ENCODE peak calls at places on chromosomes 12 and 14, in six cellular contexts. F is endothelial cell of umbilical vein; M is uterus; J is tibial artery; D is heart left ventricle; O is CD8-positive, alpha-beta T cell. W is an unnamed sample. For H3K4me1, the result is how much of the 10 kb centered on the place peaks cover.

GRCh38 chr12:40033260-40033649 is 72.6 kb downstream of the SLC2A13 start:
- DNase-seq in F (no peak), M (no peak), J (no peak), D (no peak), O (no peak), W (no peak)

GRCh38 chr12:54977155-54977554 is 7.4 kb downstream of the TESPA1 start:
- DNase-seq in F (no peak), M (no peak), J (no peak), D (no peak), O (no peak), W (no peak)

GRCh38 chr12:113203852-113204760 is 17.2 kb upstream of the TPCN1 start:
- DNase-seq in F (no peak), M (no peak), J (no peak), D (no peak), O (no peak), W (no peak)

GRCh38 chr12:91023326-91024004 is 18.7 kb upstream of the EPYC start:
- DNase-seq in F (no peak), M (no peak), J (no peak), D (no peak), O (no peak), W (no peak)

GRCh38 chr12:9649532-9649940 is 20.0 kb upstream of the CLEC2D start:
- DNase-seq in F (no peak), M (no peak), J (no peak), D (no peak), O (no peak), W (no peak)

GRCh38 chr14:75996488-75996887 is 10.9 kb downstream of the IFT43 start:
- DNase-seq in F (no peak), M (no peak), J (no peak), D (no peak), O (no peak), W (peak)

GRCh38 chr12:112256780-112257179 is 125.5 kb downstream of the HECTD4 start:
- DNase-seq in F (no peak), M (no peak), J (no peak), D (no peak), O (no peak), W (no peak)

GRCh38 chr14:50397461-50398196 is 948 bp upstream of the CDKL1 start:
- DNase-seq in F (no peak), M (peak), J (peak), D (no peak), O (no peak), W (peak)

GRCh38 chr12:7303772-7304171 is at the start of gene ACSM4:
- DNase-seq in F (no peak), M (no peak), J (no peak), D (no peak), O (no peak), W (no peak)

GRCh38 chr14:96502621-96503251 is 554 bp downstream of the PAPOLA start:
- DNase-seq in F (peak), M (no peak), J (peak), D (peak), O (no peak), W (no peak)

GRCh38 chr12:108313609-108314331 is 25.3 kb downstream of the CMKLR1 start:
- DNase-seq in F (peak), M (no peak), J (no peak), D (peak), O (no peak), W (no peak)

GRCh38 chr14:31024042-31024480 is 1.4 kb upstream of the AP4S1 start:
- DNase-seq in F (peak), M (no peak), J (no peak), D (no peak), O (no peak), W (no peak)

GRCh38 chr14:93137864-93138263 is 22.1 kb upstream of the ITPK1 start:
- DNase-seq in F (no peak), M (peak), J (no peak), D (peak), O (no peak), W (no peak)

GRCh38 chr12:11814362-11814761 is 164.9 kb downstream of the ETV6 start:
- DNase-seq in F (peak), M (no peak), J (no peak), D (no peak), O (no peak), W (no peak)

GRCh38 chr12:11815397-11815796 is 165.9 kb downstream of the ETV6 start:
- DNase-seq in F (no peak), M (no peak), J (no peak), D (no peak), O (no peak), W (no peak)

GRCh38 chr12:11813422-11813813 is 163.9 kb downstream of the ETV6 start:
- DNase-seq in F (peak), M (no peak), J (no peak), D (no peak), O (no peak), W (no peak)

GRCh38 chr12:11810962-11811361 is 161.5 kb downstream of the ETV6 start:
- DNase-seq in F (peak), M (no peak), J (no peak), D (no peak), O (no peak), W (no peak)

GRCh38 chr12:11812558-11813421 is 163.3 kb downstream of the ETV6 start:
- DNase-seq in F (peak), M (no peak), J (peak), D (peak), O (no peak), W (no peak)
- H3K4me3 ChIP-seq in F (peak), M (peak), J (peak), D (peak), O (peak), W (peak)

GRCh38 chr12:21651821-21652220 is 5.8 kb downstream of the LDHB start:
- DNase-seq in F (no peak), M (no peak), J (no peak), D (no peak), O (no peak), W (no peak)

GRCh38 chr12:21647179-21647578 is 10.5 kb downstream of the LDHB start:
- DNase-seq in F (no peak), M (no peak), J (no peak), D (no peak), O (no peak), W (no peak)

GRCh38 chr12:21650997-21651396 is 6.6 kb downstream of the LDHB start:
- DNase-seq in F (no peak), M (no peak), J (no peak), D (no peak), O (no peak), W (no peak)

GRCh38 chr12:21648378-21648777 is 9.3 kb downstream of the LDHB start:
- DNase-seq in F (no peak), M (no peak), J (no peak), D (no peak), O (no peak), W (no peak)

GRCh38 chr12:21649034-21649433 is 8.6 kb downstream of the LDHB start:
- DNase-seq in F (no peak), M (no peak), J (no peak), D (no peak), O (no peak), W (no peak)
- H3K4me1 ChIP-seq in F (under half), M (under half), J (under half), D (half or more), O (half or more), W (under half)

DNA sequence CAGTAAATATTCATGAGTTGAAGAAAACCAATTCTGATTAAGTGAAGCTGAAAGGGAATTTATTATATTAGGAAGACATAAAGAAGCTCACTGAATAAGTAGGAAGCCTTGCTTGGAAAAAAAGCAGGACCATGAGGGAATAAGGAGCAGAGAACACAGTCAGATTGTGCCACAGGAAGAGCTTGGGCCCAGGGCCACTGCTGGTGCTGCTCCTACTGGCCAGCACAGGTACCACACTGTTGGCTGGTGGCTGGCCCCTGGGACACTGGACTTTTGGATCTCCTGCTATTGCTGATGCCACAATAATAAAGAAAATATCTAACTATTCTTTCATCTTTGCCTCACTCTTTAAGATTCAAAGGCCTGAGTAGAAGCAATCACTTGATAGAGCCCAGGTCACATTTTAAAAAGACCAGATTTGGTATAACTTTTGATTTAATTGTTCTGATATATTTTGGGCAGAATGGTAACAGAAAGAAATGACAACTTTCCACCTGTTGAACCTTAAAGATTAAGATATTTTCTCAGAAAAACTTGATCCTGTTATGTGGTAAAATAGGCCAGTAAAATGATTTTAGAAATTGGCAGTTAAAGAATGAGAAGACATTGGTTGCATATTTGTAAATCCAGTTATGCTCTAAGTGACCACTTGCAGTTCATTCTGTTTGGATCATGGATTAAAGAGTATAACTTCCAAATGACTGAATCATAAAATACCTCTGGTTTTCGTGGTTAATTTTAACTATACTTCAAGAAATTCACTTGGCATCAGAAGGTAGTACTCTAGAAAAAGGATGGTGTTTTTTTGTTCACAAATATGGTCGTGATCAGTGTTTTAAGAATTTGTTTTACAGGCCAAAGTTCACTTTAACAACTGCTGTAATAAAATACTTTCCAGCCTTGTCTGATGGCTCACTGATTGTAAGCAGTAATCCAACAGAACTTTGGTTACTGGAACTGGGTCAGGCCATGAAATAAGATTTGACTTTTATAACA is 68.3 kb downstream of the DERA start:
- DNase-seq in F (peak), M (no peak), J (no peak), D (no peak), O (no peak), W (no peak)
- TF ChIP-seq CTCF in F (peak), M (no peak), J (no peak), D (peak), O (peak), W (no peak)

DNA sequence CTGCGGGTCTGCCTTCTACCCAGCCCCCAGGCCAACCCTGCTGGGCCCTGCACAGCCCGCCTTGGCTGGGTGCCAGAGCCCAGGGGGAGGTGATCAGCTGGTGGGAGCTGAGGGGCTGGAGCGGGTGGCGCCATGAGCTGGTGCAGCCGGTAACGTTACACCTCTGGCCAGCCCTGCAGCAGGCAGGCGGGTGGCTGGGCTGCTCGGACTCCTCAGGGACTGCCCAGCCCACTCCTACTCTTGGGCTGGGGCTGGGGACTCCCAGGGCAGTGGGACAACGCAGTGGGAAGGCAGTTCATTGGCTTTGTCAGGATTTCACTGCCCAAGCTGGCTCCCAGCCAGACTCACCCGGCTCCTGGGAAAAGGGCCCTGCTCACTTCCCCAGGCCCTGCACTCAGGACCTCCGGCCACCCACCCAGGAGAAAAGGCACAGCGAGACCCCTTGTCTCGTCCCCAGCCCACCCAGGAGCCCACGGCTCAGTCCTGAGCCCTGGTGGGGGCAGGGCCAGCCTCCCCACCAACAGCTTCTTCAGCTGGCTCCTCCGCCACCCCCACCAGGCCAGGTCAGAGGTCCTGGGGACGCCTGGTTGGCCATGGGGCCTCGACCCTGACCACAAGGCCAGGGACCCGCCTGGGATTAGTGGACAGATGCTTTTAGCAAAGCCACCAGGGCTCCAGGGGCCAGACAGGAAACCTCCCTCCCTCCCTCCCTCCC is 1.0 kb downstream of the PGF start:
- DNase-seq in F (peak), M (no peak), J (no peak), D (no peak), O (no peak), W (no peak)
- H3K4me3 ChIP-seq in F (peak), M (peak), J (peak), D (peak), O (no peak), W (peak)

GRCh38 chr12:93440043-93440835 is 1.5 kb downstream of the UBE2N start:
- DNase-seq in F (peak), M (no peak), J (no peak), D (no peak), O (no peak), W (no peak)
- H3K4me1 ChIP-seq in F (under half), M (under half), J (under half), D (under half), O (half or more), W (half or more)

DNA sequence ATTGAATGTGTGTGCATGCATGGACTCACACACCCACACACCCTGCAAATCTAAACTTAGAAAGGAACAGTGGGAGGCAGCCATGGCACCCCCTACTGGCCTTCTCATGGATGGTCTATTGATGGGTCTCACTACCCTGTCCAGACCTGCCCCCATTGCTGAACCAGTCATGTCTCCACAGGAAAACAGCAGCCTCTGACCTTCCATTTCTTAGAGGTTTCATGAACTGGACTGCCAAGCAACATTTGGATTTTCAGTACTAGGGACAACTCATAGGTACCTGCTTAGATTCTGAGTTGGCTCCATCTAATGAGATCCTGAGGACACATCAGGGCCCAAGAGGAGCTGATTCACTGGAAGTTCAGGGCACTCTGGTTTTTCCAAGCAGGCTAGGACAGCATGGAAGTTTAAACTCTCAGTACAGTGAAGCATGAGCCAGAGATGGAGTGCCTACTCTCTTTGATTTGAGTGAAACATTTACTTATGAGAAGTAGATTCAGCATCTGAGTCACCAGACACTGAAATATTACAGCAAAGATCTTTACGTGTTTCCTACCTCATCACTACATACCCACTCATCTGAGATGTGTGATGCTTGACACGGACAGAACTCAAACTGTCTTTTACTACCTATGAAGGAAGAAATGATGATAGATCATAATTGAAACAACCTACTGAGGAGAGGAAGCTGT is 98.9 kb upstream of the PLEKHG7 start:
- DNase-seq in F (no peak), M (no peak), J (no peak), D (no peak), O (no peak), W (no peak)
- TF ChIP-seq CTCF in F (no peak), M (no peak), J (no peak), D (no peak), O (no peak), W (no peak)